ENCODE peak calls at places on chromosomes 16 and 17, in seven cellular contexts. One of them, this sample, is unnamed.

GRCh38 chr17:43912635-43913304 is 5.4 kb upstream of the MPP2 start:
- DNase-seq in GF-D8: no peak
- DNase-seq in mucosa of descending colon: no peak
- DNase-seq in hypothalamus: no peak
- DNase-seq in A673: no peak
- DNase-seq in neuronal stem cell: no peak
- DNase-seq in A172: no peak
- DNase-seq in this sample: no peak

GRCh38 chr17:81961087-81961514 is at the start of gene NOTUM:
- DNase-seq in A673: peak; percentile 67
- DNase-seq in mucosa of descending colon: no peak
- DNase-seq in neuronal stem cell: no peak
- DNase-seq in hypothalamus: no peak
- DNase-seq in A172: no peak
- DNase-seq in GF-D8: no peak
- DNase-seq in this sample: no peak

GRCh38 chr17:78529871-78530670 is 47.1 kb downstream of the DNAH17 start:
- DNase-seq in neuronal stem cell: no peak
- DNase-seq in hypothalamus: no peak
- DNase-seq in GF-D8: no peak
- DNase-seq in mucosa of descending colon: peak; percentile 70
- DNase-seq in A673: no peak
- DNase-seq in A172: no peak
- DNase-seq in this sample: no peak

GRCh38 chr17:37849617-37849972 is 74.6 kb upstream of the TBC1D3K start:
- DNase-seq in GF-D8: no peak
- DNase-seq in hypothalamus: no peak
- DNase-seq in neuronal stem cell: no peak
- DNase-seq in mucosa of descending colon: no peak
- DNase-seq in A673: no peak
- DNase-seq in A172: no peak
- DNase-seq in this sample: no peak

GRCh38 chr16:67055712-67056487 is 27.0 kb downstream of the CBFB start:
- DNase-seq in A172: peak; percentile 96
- DNase-seq in hypothalamus: no peak
- DNase-seq in mucosa of descending colon: no peak
- DNase-seq in neuronal stem cell: no peak
- DNase-seq in GF-D8: no peak
- DNase-seq in A673: peak; percentile 47
- DNase-seq in this sample: peak; percentile 98

GRCh38 chr16:88014201-88014781 is 63.1 kb downstream of the BANP start:
- DNase-seq in GF-D8: no peak
- DNase-seq in mucosa of descending colon: no peak
- DNase-seq in A673: no peak
- DNase-seq in hypothalamus: no peak
- DNase-seq in A172: peak; percentile 48
- DNase-seq in neuronal stem cell: no peak
- DNase-seq in this sample: peak; percentile 8

GRCh38 chr16:11967195-11967911 is 2.3 kb downstream of the TNFRSF17 start:
- DNase-seq in mucosa of descending colon: no peak
- DNase-seq in neuronal stem cell: no peak
- DNase-seq in hypothalamus: no peak
- DNase-seq in GF-D8: no peak
- DNase-seq in A673: no peak
- DNase-seq in A172: no peak
- DNase-seq in this sample: no peak

GRCh38 chr16:88487920-88488842 is 35.1 kb downstream of the ZFPM1 start:
- DNase-seq in mucosa of descending colon: peak; percentile 93
- DNase-seq in neuronal stem cell: no peak
- DNase-seq in hypothalamus: no peak
- DNase-seq in A673: no peak
- DNase-seq in GF-D8: no peak
- DNase-seq in A172: no peak
- DNase-seq in this sample: no peak

GRCh38 chr17:4934173-4934979 is 2.3 kb downstream of the GP1BA start:
- DNase-seq in GF-D8: peak; percentile 57
- DNase-seq in neuronal stem cell: no peak
- DNase-seq in A673: no peak
- DNase-seq in hypothalamus: no peak
- DNase-seq in mucosa of descending colon: peak; percentile 64
- DNase-seq in A172: peak; percentile 67
- DNase-seq in this sample: peak; percentile 82

GRCh38 chr16:2825899-2826298 is 4.2 kb upstream of the ZG16B start:
- DNase-seq in GF-D8: no peak
- DNase-seq in mucosa of descending colon: no peak
- DNase-seq in neuronal stem cell: no peak
- DNase-seq in A172: no peak
- DNase-seq in hypothalamus: no peak
- DNase-seq in A673: no peak
- DNase-seq in this sample: no peak

GRCh38 chr16:49563666-49564065 is 190.1 kb downstream of the C16orf78 start:
- DNase-seq in neuronal stem cell: no peak
- DNase-seq in GF-D8: no peak
- DNase-seq in A172: no peak
- DNase-seq in hypothalamus: no peak
- DNase-seq in A673: no peak
- DNase-seq in mucosa of descending colon: no peak
- DNase-seq in this sample: no peak

GRCh38 chr17:76922084-76922483 is 53.9 kb downstream of the MGAT5B start:
- DNase-seq in A172: no peak
- DNase-seq in neuronal stem cell: no peak
- DNase-seq in hypothalamus: no peak
- DNase-seq in A673: no peak
- DNase-seq in GF-D8: no peak
- DNase-seq in mucosa of descending colon: no peak
- DNase-seq in this sample: no peak

GRCh38 chr16:24253192-24253591 is 2.9 kb upstream of the CACNG3 start:
- DNase-seq in GF-D8: no peak
- DNase-seq in hypothalamus: no peak
- DNase-seq in A673: peak; percentile 83
- DNase-seq in A172: no peak
- DNase-seq in mucosa of descending colon: no peak
- DNase-seq in neuronal stem cell: peak; percentile 51
- DNase-seq in this sample: peak; percentile 25

GRCh38 chr16:67673712-67674580 is 7.3 kb downstream of the C16orf86 start:
- DNase-seq in GF-D8: peak; percentile 55
- DNase-seq in mucosa of descending colon: peak; percentile 85
- DNase-seq in neuronal stem cell: no peak
- DNase-seq in A172: no peak
- DNase-seq in A673: peak; percentile 78
- DNase-seq in hypothalamus: no peak
- DNase-seq in this sample: no peak

GRCh38 chr17:51228177-51228576 is 31.7 kb downstream of the MBTD1 start:
- DNase-seq in neuronal stem cell: no peak
- DNase-seq in A673: no peak
- DNase-seq in GF-D8: no peak
- DNase-seq in mucosa of descending colon: no peak
- DNase-seq in hypothalamus: no peak
- DNase-seq in A172: no peak
- DNase-seq in this sample: no peak

GRCh38 chr16:27242398-27242797 is 26.2 kb downstream of the NSMCE1 start:
- DNase-seq in hypothalamus: no peak
- DNase-seq in mucosa of descending colon: no peak
- DNase-seq in neuronal stem cell: no peak
- DNase-seq in GF-D8: no peak
- DNase-seq in A172: no peak
- DNase-seq in A673: no peak
- DNase-seq in this sample: no peak

GRCh38 chr17:73795730-73796129 is 151.5 kb upstream of the SDK2 start:
- DNase-seq in GF-D8: no peak
- DNase-seq in hypothalamus: no peak
- DNase-seq in A673: no peak
- DNase-seq in mucosa of descending colon: no peak
- DNase-seq in A172: no peak
- DNase-seq in neuronal stem cell: no peak
- DNase-seq in this sample: no peak

GRCh38 chr16:70696952-70697600 is 11.2 kb upstream of the MTSS2 start:
- DNase-seq in GF-D8: peak; percentile 72
- DNase-seq in mucosa of descending colon: no peak
- DNase-seq in A673: no peak
- DNase-seq in A172: peak; percentile 74
- DNase-seq in hypothalamus: no peak
- DNase-seq in neuronal stem cell: no peak
- DNase-seq in this sample: no peak

GRCh38 chr16:29686740-29687327 is 7.9 kb downstream of the QPRT start:
- DNase-seq in A172: no peak
- DNase-seq in A673: no peak
- DNase-seq in GF-D8: peak; percentile 46
- DNase-seq in neuronal stem cell: no peak
- DNase-seq in hypothalamus: no peak
- DNase-seq in mucosa of descending colon: no peak
- DNase-seq in this sample: no peak

GRCh38 chr17:16937431-16937830 is 34.5 kb downstream of the TNFRSF13B start:
- DNase-seq in A673: no peak
- DNase-seq in mucosa of descending colon: no peak
- DNase-seq in A172: no peak
- DNase-seq in neuronal stem cell: no peak
- DNase-seq in GF-D8: no peak
- DNase-seq in hypothalamus: no peak
- DNase-seq in this sample: no peak

GRCh38 chr16:4402439-4403132 is 13.8 kb downstream of the CORO7 start:
- DNase-seq in A172: peak; percentile 73
- DNase-seq in A673: peak; percentile 84
- DNase-seq in mucosa of descending colon: peak; percentile 80
- DNase-seq in hypothalamus: peak; percentile 70
- DNase-seq in neuronal stem cell: peak; percentile 82
- DNase-seq in GF-D8: no peak
- DNase-seq in this sample: peak; percentile 59

GRCh38 chr17:40097931-40098845 is 2.2 kb downstream of the NR1D1 start:
- DNase-seq in GF-D8: no peak
- DNase-seq in hypothalamus: no peak
- DNase-seq in neuronal stem cell: no peak
- DNase-seq in A673: no peak
- DNase-seq in mucosa of descending colon: peak; percentile 89
- DNase-seq in A172: peak; percentile 46
- DNase-seq in this sample: peak; percentile 61

GRCh38 chr17:72125742-72126141 is 4.9 kb downstream of the SOX9 start:
- DNase-seq in A673: no peak
- DNase-seq in neuronal stem cell: no peak
- DNase-seq in mucosa of descending colon: no peak
- DNase-seq in A172: no peak
- DNase-seq in GF-D8: no peak
- DNase-seq in hypothalamus: no peak
- DNase-seq in this sample: no peak

GRCh38 chr17:59763861-59764260 is 56.4 kb downstream of the VMP1 start:
- DNase-seq in neuronal stem cell: no peak
- DNase-seq in A172: peak; percentile 78
- DNase-seq in hypothalamus: no peak
- DNase-seq in mucosa of descending colon: no peak
- DNase-seq in A673: no peak
- DNase-seq in GF-D8: no peak
- DNase-seq in this sample: peak; percentile 54

GRCh38 chr17:73476890-73477350 is 165.1 kb upstream of the CDC42EP4 start:
- DNase-seq in A673: no peak
- DNase-seq in GF-D8: no peak
- DNase-seq in mucosa of descending colon: no peak
- DNase-seq in A172: no peak
- DNase-seq in neuronal stem cell: no peak
- DNase-seq in hypothalamus: no peak
- DNase-seq in this sample: no peak

GRCh38 chr17:28518132-28518531 is 12.0 kb downstream of the FOXN1 start:
- DNase-seq in GF-D8: no peak
- DNase-seq in mucosa of descending colon: peak; percentile 12
- DNase-seq in neuronal stem cell: no peak
- DNase-seq in hypothalamus: no peak
- DNase-seq in A673: no peak
- DNase-seq in A172: no peak
- DNase-seq in this sample: no peak

GRCh38 chr17:47852113-47852949 is 1.4 kb upstream of the SP6 start:
- DNase-seq in hypothalamus: no peak
- DNase-seq in A172: no peak
- DNase-seq in A673: no peak
- DNase-seq in GF-D8: no peak
- DNase-seq in neuronal stem cell: no peak
- DNase-seq in mucosa of descending colon: no peak
- DNase-seq in this sample: no peak

GRCh38 chr17:72115789-72116520 is 4.9 kb upstream of the SOX9 start:
- DNase-seq in A172: no peak
- DNase-seq in A673: no peak
- DNase-seq in hypothalamus: no peak
- DNase-seq in neuronal stem cell: no peak
- DNase-seq in mucosa of descending colon: no peak
- DNase-seq in GF-D8: no peak
- DNase-seq in this sample: no peak

GRCh38 chr17:64599187-64599676 is 62.9 kb downstream of the SMURF2 start:
- DNase-seq in A673: no peak
- DNase-seq in neuronal stem cell: no peak
- DNase-seq in A172: no peak
- DNase-seq in GF-D8: no peak
- DNase-seq in hypothalamus: no peak
- DNase-seq in mucosa of descending colon: peak; percentile 52
- DNase-seq in this sample: no peak

GRCh38 chr16:14501331-14502255 is 128.5 kb downstream of the PARN start:
- DNase-seq in mucosa of descending colon: peak; percentile 74
- DNase-seq in A673: peak; percentile 83
- DNase-seq in neuronal stem cell: no peak
- DNase-seq in hypothalamus: peak; percentile 47
- DNase-seq in A172: peak; percentile 97
- DNase-seq in GF-D8: no peak
- DNase-seq in this sample: peak; percentile 96

GRCh38 chr16:12538667-12539081 is 265.0 kb downstream of the CPPED1 start:
- DNase-seq in mucosa of descending colon: no peak
- DNase-seq in neuronal stem cell: no peak
- DNase-seq in GF-D8: no peak
- DNase-seq in A172: peak; percentile 18
- DNase-seq in A673: peak; percentile 19
- DNase-seq in hypothalamus: no peak
- DNase-seq in this sample: no peak

GRCh38 chr16:76668207-76668725 is 391.1 kb downstream of the CNTNAP4 start:
- DNase-seq in GF-D8: no peak
- DNase-seq in neuronal stem cell: peak; percentile 14
- DNase-seq in mucosa of descending colon: no peak
- DNase-seq in A172: no peak
- DNase-seq in A673: peak; percentile 1
- DNase-seq in hypothalamus: no peak
- DNase-seq in this sample: no peak

GRCh38 chr17:72613411-72614292 is 478.8 kb downstream of the SLC39A11 start:
- DNase-seq in mucosa of descending colon: no peak
- DNase-seq in hypothalamus: no peak
- DNase-seq in A673: no peak
- DNase-seq in GF-D8: no peak
- DNase-seq in neuronal stem cell: no peak
- DNase-seq in A172: peak; percentile 88
- DNase-seq in this sample: peak; percentile 67

GRCh38 chr17:72523491-72523890 is 402.7 kb downstream of the SOX9 start:
- DNase-seq in hypothalamus: no peak
- DNase-seq in A172: no peak
- DNase-seq in neuronal stem cell: no peak
- DNase-seq in A673: no peak
- DNase-seq in GF-D8: no peak
- DNase-seq in mucosa of descending colon: no peak
- DNase-seq in this sample: no peak

GRCh38 chr16:87724490-87725291 is 41.1 kb downstream of the KLHDC4 start:
- DNase-seq in A172: peak; percentile 89
- DNase-seq in A673: no peak
- DNase-seq in neuronal stem cell: no peak
- DNase-seq in GF-D8: no peak
- DNase-seq in hypothalamus: no peak
- DNase-seq in mucosa of descending colon: no peak
- DNase-seq in this sample: peak; percentile 86

GRCh38 chr16:47853635-47854034 is 302.2 kb downstream of the ABCC12 start:
- DNase-seq in neuronal stem cell: no peak
- DNase-seq in A172: no peak
- DNase-seq in GF-D8: no peak
- DNase-seq in mucosa of descending colon: no peak
- DNase-seq in hypothalamus: no peak
- DNase-seq in A673: no peak
- DNase-seq in this sample: no peak

GRCh38 chr17:77493238-77493812 is 352.6 kb downstream of the SEC14L1 start:
- DNase-seq in mucosa of descending colon: no peak
- DNase-seq in hypothalamus: no peak
- DNase-seq in A673: no peak
- DNase-seq in neuronal stem cell: no peak
- DNase-seq in GF-D8: no peak
- DNase-seq in A172: no peak
- DNase-seq in this sample: no peak

GRCh38 chr16:20300312-20301097 is 26.8 kb downstream of the GP2 start:
- DNase-seq in mucosa of descending colon: no peak
- DNase-seq in GF-D8: peak; percentile 17
- DNase-seq in A673: peak; percentile 68
- DNase-seq in neuronal stem cell: peak; percentile 70
- DNase-seq in hypothalamus: peak; percentile 17
- DNase-seq in A172: peak; percentile 56
- DNase-seq in this sample: peak; percentile 39